ENCODE peak calls at places on chromosome 15, in seven cellular contexts. One of them, this sample, is unnamed.
A peak's percentile ranks its signal among the peaks of the same experiment; 100 is the strongest.

GRCh38 chr15:63323798-63324651 is 46.6 kb downstream of the APH1B start:
- DNase-seq in heart left ventricle: no peak
- DNase-seq in GM23338: no peak
- DNase-seq in OCI-LY7: no peak
- DNase-seq in GM12864: no peak
- DNase-seq in GM10248: peak; percentile 6
- DNase-seq in tibial artery: no peak
- DNase-seq in this sample: no peak

GRCh38 chr15:81336568-81336967 is 12.6 kb upstream of the STARD5 start:
- DNase-seq in heart left ventricle: no peak
- DNase-seq in GM23338: peak; percentile 28
- DNase-seq in OCI-LY7: peak; percentile 69
- DNase-seq in GM12864: no peak
- DNase-seq in GM10248: peak; percentile 47
- DNase-seq in tibial artery: no peak
- DNase-seq in this sample: peak; percentile 39

GRCh38 chr15:70149667-70150404 is 52.1 kb upstream of the TLE3 start:
- DNase-seq in heart left ventricle: no peak
- DNase-seq in GM23338: no peak
- DNase-seq in OCI-LY7: peak; percentile 31
- DNase-seq in GM12864: no peak
- DNase-seq in GM10248: no peak
- DNase-seq in tibial artery: no peak
- DNase-seq in this sample: no peak

GRCh38 chr15:71573599-71573998 is 236.8 kb upstream of the NR2E3 start:
- DNase-seq in heart left ventricle: no peak
- DNase-seq in GM23338: no peak
- DNase-seq in OCI-LY7: no peak
- DNase-seq in GM12864: no peak
- DNase-seq in GM10248: no peak
- DNase-seq in tibial artery: no peak
- DNase-seq in this sample: no peak

GRCh38 chr15:31345606-31346366 is 19.2 kb downstream of the KLF13 start:
- DNase-seq in heart left ventricle: no peak
- DNase-seq in GM23338: no peak
- DNase-seq in OCI-LY7: peak; percentile 53
- DNase-seq in GM12864: no peak
- DNase-seq in GM10248: no peak
- DNase-seq in tibial artery: no peak
- DNase-seq in this sample: no peak

GRCh38 chr15:90902996-90903732 is at the start of gene MAN2A2:
- DNase-seq in heart left ventricle: peak; percentile 73
- DNase-seq in GM23338: peak; percentile 70
- DNase-seq in OCI-LY7: peak; percentile 55
- DNase-seq in GM12864: peak; percentile 69
- DNase-seq in GM10248: peak; percentile 88
- DNase-seq in tibial artery: no peak
- DNase-seq in this sample: peak; percentile 91

GRCh38 chr15:61146643-61147230 is 82.4 kb downstream of the RORA start:
- DNase-seq in heart left ventricle: no peak
- DNase-seq in GM23338: peak; percentile 51
- DNase-seq in OCI-LY7: no peak
- DNase-seq in GM12864: no peak
- DNase-seq in GM10248: no peak
- DNase-seq in tibial artery: no peak
- DNase-seq in this sample: no peak

GRCh38 chr15:57395292-57395691 is 19.0 kb downstream of the CGNL1 start:
- DNase-seq in heart left ventricle: no peak
- DNase-seq in GM23338: no peak
- DNase-seq in OCI-LY7: no peak
- DNase-seq in GM12864: no peak
- DNase-seq in GM10248: no peak
- DNase-seq in tibial artery: no peak
- DNase-seq in this sample: no peak

GRCh38 chr15:25438601-25439455 is at the start of gene UBE3A:
- DNase-seq in heart left ventricle: peak; percentile 93
- DNase-seq in GM23338: peak; percentile 95
- DNase-seq in OCI-LY7: peak; percentile 94
- DNase-seq in GM12864: peak; percentile 73
- DNase-seq in GM10248: peak; percentile 94
- DNase-seq in tibial artery: peak; percentile 87
- DNase-seq in this sample: peak; percentile 95

GRCh38 chr15:67854358-67854757 is 14.5 kb upstream of the RNU6-1 start:
- DNase-seq in heart left ventricle: no peak
- DNase-seq in GM23338: no peak
- DNase-seq in OCI-LY7: peak; percentile 46
- DNase-seq in GM12864: no peak
- DNase-seq in GM10248: no peak
- DNase-seq in tibial artery: no peak
- DNase-seq in this sample: no peak

GRCh38 chr15:93932164-93932776 is 299.1 kb upstream of the MCTP2 start:
- DNase-seq in heart left ventricle: no peak
- DNase-seq in GM23338: no peak
- DNase-seq in OCI-LY7: no peak
- DNase-seq in GM12864: no peak
- DNase-seq in GM10248: no peak
- DNase-seq in tibial artery: no peak
- DNase-seq in this sample: no peak

GRCh38 chr15:42919794-42920280 is 741 bp downstream of the TTBK2 start:
- DNase-seq in heart left ventricle: no peak
- DNase-seq in GM23338: peak; percentile 39
- DNase-seq in OCI-LY7: peak; percentile 43
- DNase-seq in GM12864: no peak
- DNase-seq in GM10248: no peak
- DNase-seq in tibial artery: peak; percentile 34
- DNase-seq in this sample: no peak

GRCh38 chr15:29870495-29871151 is 48.4 kb upstream of the TJP1 start:
- DNase-seq in heart left ventricle: peak; percentile 58
- DNase-seq in GM23338: no peak
- DNase-seq in OCI-LY7: no peak
- DNase-seq in GM12864: no peak
- DNase-seq in GM10248: no peak
- DNase-seq in tibial artery: no peak
- DNase-seq in this sample: no peak

GRCh38 chr15:80585544-80586018 is 109.5 kb upstream of the ABHD17C start:
- DNase-seq in heart left ventricle: no peak
- DNase-seq in GM23338: peak; percentile 29
- DNase-seq in OCI-LY7: no peak
- DNase-seq in GM12864: no peak
- DNase-seq in GM10248: no peak
- DNase-seq in tibial artery: peak; percentile 3
- DNase-seq in this sample: no peak

GRCh38 chr15:63338170-63338569 is 43.5 kb downstream of the CA12 start:
- DNase-seq in heart left ventricle: no peak
- DNase-seq in GM23338: no peak
- DNase-seq in OCI-LY7: no peak
- DNase-seq in GM12864: no peak
- DNase-seq in GM10248: no peak
- DNase-seq in tibial artery: no peak
- DNase-seq in this sample: no peak

GRCh38 chr15:52162876-52163275 is 28.3 kb downstream of the GNB5 start:
- DNase-seq in heart left ventricle: no peak
- DNase-seq in GM23338: no peak
- DNase-seq in OCI-LY7: no peak
- DNase-seq in GM12864: no peak
- DNase-seq in GM10248: no peak
- DNase-seq in tibial artery: no peak
- DNase-seq in this sample: no peak

GRCh38 chr15:69782809-69783208 is 314.9 kb downstream of the TLE3 start:
- DNase-seq in heart left ventricle: no peak
- DNase-seq in GM23338: no peak
- DNase-seq in OCI-LY7: peak; percentile 81
- DNase-seq in GM12864: no peak
- DNase-seq in GM10248: no peak
- DNase-seq in tibial artery: no peak
- DNase-seq in this sample: no peak

DNA sequence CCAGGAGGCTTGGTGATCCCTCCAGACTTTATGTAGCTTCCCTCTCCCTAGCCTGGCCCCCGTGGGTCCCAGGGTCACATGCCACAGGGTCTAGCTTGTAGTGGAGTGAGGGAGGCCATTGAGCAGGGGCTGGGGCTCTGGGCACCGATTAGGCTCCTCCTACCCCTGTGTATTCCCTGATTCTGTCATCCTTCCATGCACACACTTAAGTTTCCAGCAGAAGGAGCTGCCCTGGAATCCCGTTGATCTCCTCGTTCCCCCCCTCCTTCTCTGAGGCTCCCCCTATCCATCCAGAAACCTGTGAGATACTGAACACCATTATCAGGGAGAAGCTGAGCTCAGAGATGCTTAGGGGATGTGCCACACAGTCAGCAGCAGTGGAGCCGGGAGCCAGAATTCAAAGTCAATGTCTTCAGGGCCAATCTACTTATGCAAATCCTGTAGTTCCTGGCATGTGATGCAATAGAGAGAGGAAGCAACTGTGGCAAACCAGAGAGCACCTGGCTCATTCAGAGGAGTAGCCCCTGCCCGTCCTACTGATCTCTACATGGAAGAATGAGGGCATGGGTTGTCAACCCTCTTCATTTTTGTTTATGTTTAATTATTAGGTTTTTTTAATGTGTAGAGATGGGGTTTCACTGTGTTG is 17.3 kb downstream of the CCDC33 start:
- DNase-seq in heart left ventricle: no peak
- DNase-seq in GM23338: peak; percentile 33
- DNase-seq in OCI-LY7: peak; percentile 44
- DNase-seq in GM12864: no peak
- DNase-seq in GM10248: no peak
- DNase-seq in tibial artery: no peak
- DNase-seq in this sample: no peak
- TF ChIP-seq CTCF in heart left ventricle: no peak
- TF ChIP-seq CTCF in GM23338: no peak
- TF ChIP-seq CTCF in OCI-LY7: no peak
- TF ChIP-seq CTCF in GM12864: no peak
- TF ChIP-seq CTCF in GM10248: no peak
- TF ChIP-seq CTCF in tibial artery: no peak
- TF ChIP-seq CTCF in this sample: no peak

DNA sequence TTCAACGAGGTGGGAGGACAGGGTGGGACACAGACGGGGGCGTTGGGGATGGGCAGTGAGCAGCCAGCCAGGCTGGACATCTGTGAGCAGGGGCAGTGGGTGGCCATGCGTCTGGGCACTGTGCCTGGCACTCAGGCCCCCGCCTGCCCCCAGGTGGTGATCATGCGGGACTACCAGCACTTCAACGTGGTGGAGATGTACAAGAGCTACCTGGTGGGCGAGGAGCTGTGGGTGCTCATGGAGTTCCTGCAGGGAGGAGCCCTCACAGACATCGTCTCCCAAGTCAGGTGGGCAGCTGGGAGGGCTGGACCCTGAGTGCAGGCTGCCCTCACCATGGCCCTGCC is 10.2 kb downstream of the ANKRD63 start:
- DNase-seq in heart left ventricle: no peak
- DNase-seq in GM23338: no peak
- DNase-seq in OCI-LY7: peak; percentile 35
- DNase-seq in GM12864: no peak
- DNase-seq in GM10248: no peak
- DNase-seq in tibial artery: no peak
- DNase-seq in this sample: no peak
- TF ChIP-seq CTCF in heart left ventricle: no peak
- TF ChIP-seq CTCF in GM23338: no peak
- TF ChIP-seq CTCF in OCI-LY7: peak; percentile 58
- TF ChIP-seq CTCF in GM12864: peak; percentile 59
- TF ChIP-seq CTCF in GM10248: no peak
- TF ChIP-seq CTCF in tibial artery: no peak
- TF ChIP-seq CTCF in this sample: peak; percentile 35

DNA sequence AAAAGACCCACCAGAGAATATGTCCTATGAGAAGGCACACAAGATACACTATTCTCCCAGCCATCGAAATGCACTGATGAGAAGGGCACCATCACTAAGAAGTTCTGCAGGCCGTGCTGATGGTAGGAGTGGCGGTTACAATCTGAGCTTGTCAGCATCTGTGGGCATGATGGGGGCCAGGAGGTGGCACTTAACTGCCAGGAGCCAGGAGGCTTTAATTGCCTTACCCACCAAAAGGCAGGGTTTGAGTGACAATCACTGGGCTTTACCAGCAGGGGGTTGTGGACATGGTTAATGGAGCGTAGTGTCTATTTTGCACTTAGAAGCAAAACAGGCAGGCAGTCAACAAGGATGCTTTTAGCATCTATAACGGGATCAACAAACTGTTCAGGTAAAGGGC is 16.0 kb upstream of the SQOR start:
- DNase-seq in heart left ventricle: no peak
- DNase-seq in GM23338: no peak
- DNase-seq in OCI-LY7: peak; percentile 59
- DNase-seq in GM12864: no peak
- DNase-seq in GM10248: no peak
- DNase-seq in tibial artery: no peak
- DNase-seq in this sample: no peak
- TF ChIP-seq CTCF in heart left ventricle: no peak
- TF ChIP-seq CTCF in GM23338: no peak
- TF ChIP-seq CTCF in OCI-LY7: peak; percentile 66
- TF ChIP-seq CTCF in GM12864: peak; percentile 36
- TF ChIP-seq CTCF in GM10248: no peak
- TF ChIP-seq CTCF in tibial artery: no peak
- TF ChIP-seq CTCF in this sample: no peak

DNA sequence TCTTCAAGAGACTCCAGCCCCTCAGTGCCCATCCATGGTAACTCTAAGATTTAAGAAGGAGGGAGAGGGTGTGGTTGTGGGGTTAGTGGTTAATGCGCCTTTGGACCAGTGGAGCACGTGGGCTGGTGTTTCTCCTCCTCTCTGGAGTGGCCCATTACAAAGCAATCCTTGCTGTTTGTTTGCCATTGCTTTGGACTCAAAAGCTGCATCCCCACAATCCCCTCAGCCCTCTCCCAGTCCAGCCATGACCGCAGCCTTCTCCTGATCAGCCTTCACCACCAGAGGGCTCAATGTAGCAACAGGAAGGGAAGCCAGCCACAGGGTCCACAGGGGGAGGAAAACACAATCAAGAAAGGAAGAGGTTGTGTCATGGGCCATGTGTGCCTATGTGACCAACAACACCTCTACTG is 38.4 kb upstream of the FAM174B start:
- DNase-seq in heart left ventricle: no peak
- DNase-seq in GM23338: peak; percentile 91
- DNase-seq in OCI-LY7: peak; percentile 21
- DNase-seq in GM12864: no peak
- DNase-seq in GM10248: no peak
- DNase-seq in tibial artery: no peak
- DNase-seq in this sample: no peak
- TF ChIP-seq CTCF in heart left ventricle: peak; percentile 24
- TF ChIP-seq CTCF in GM23338: peak; percentile 96
- TF ChIP-seq CTCF in OCI-LY7: peak; percentile 59
- TF ChIP-seq CTCF in GM12864: peak; percentile 21
- TF ChIP-seq CTCF in GM10248: peak; percentile 35
- TF ChIP-seq CTCF in tibial artery: no peak
- TF ChIP-seq CTCF in this sample: peak; percentile 7

DNA sequence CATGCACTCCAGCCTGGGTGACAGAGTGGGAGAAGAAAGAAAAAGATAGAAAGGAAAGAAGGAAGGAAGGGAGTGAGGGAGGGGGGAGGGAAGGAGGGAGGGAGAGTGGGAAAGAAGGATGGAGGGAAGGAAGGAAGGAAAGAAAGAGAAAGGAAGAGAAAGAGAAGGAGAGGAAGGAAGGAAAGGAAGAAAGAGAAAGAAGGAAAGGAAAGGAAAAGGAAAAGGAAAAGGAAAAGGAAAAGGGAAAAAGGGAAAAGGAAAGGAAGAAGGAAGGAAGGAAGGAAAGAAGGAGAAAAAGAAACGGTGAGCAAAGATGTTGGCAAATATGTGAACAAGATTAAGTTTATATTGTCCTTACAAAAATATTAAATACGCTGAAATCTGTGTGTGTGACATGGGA is 36.2 kb upstream of the TICRR start:
- DNase-seq in heart left ventricle: no peak
- DNase-seq in GM23338: no peak
- DNase-seq in OCI-LY7: no peak
- DNase-seq in GM12864: no peak
- DNase-seq in GM10248: no peak
- DNase-seq in tibial artery: no peak
- DNase-seq in this sample: no peak
- TF ChIP-seq CTCF in heart left ventricle: no peak
- TF ChIP-seq CTCF in GM23338: no peak
- TF ChIP-seq CTCF in OCI-LY7: no peak
- TF ChIP-seq CTCF in GM12864: no peak
- TF ChIP-seq CTCF in GM10248: no peak
- TF ChIP-seq CTCF in tibial artery: no peak
- TF ChIP-seq CTCF in this sample: no peak